ENCODE peak calls at places on chromosome 5, in nine cellular contexts. One of them, this sample, is unnamed.

GRCh38 chr5:172800088-172800551 is 29.1 kb upstream of the DUSP1 start:
- DNase-seq in gastrocnemius medialis: no peak
- DNase-seq in endothelial cell of umbilical vein: no peak
- DNase-seq in ovary: no peak
- DNase-seq in IMR-90: peak; percentile 98
- DNase-seq in heart left ventricle: peak; percentile 66
- DNase-seq in stomach: peak; percentile 58
- DNase-seq in lower leg skin: no peak
- DNase-seq in GM12891: no peak
- DNase-seq in this sample: peak; percentile 36

GRCh38 chr5:78577992-78578391 is 70.6 kb downstream of the LHFPL2 start:
- DNase-seq in gastrocnemius medialis: no peak
- DNase-seq in lower leg skin: no peak
- DNase-seq in GM12891: no peak
- DNase-seq in IMR-90: no peak
- DNase-seq in ovary: no peak
- DNase-seq in stomach: no peak
- DNase-seq in endothelial cell of umbilical vein: no peak
- DNase-seq in heart left ventricle: no peak
- DNase-seq in this sample: no peak

GRCh38 chr5:115749016-115749415 is 67.4 kb downstream of the CDO1 start:
- DNase-seq in GM12891: no peak
- DNase-seq in ovary: no peak
- DNase-seq in IMR-90: no peak
- DNase-seq in lower leg skin: no peak
- DNase-seq in heart left ventricle: no peak
- DNase-seq in stomach: no peak
- DNase-seq in gastrocnemius medialis: no peak
- DNase-seq in endothelial cell of umbilical vein: no peak
- DNase-seq in this sample: no peak

GRCh38 chr5:16313761-16314160 is 134.2 kb upstream of the MARCHF11 start:
- DNase-seq in GM12891: no peak
- DNase-seq in ovary: no peak
- DNase-seq in endothelial cell of umbilical vein: no peak
- DNase-seq in stomach: no peak
- DNase-seq in gastrocnemius medialis: no peak
- DNase-seq in lower leg skin: no peak
- DNase-seq in heart left ventricle: no peak
- DNase-seq in IMR-90: no peak
- DNase-seq in this sample: no peak

GRCh38 chr5:76145945-76146344 is 62.8 kb downstream of the SV2C start:
- DNase-seq in GM12891: no peak
- DNase-seq in ovary: no peak
- DNase-seq in stomach: no peak
- DNase-seq in gastrocnemius medialis: no peak
- DNase-seq in IMR-90: peak; percentile 1
- DNase-seq in heart left ventricle: no peak
- DNase-seq in lower leg skin: no peak
- DNase-seq in endothelial cell of umbilical vein: no peak
- DNase-seq in this sample: no peak

GRCh38 chr5:95555553-95555952 is 652 bp downstream of the ARSK start:
- DNase-seq in endothelial cell of umbilical vein: no peak
- DNase-seq in heart left ventricle: no peak
- DNase-seq in stomach: no peak
- DNase-seq in IMR-90: peak; percentile 6
- DNase-seq in lower leg skin: no peak
- DNase-seq in GM12891: no peak
- DNase-seq in gastrocnemius medialis: no peak
- DNase-seq in ovary: no peak
- DNase-seq in this sample: no peak

GRCh38 chr5:56717253-56717987 is 97.9 kb upstream of the MAP3K1 start:
- DNase-seq in endothelial cell of umbilical vein: no peak
- DNase-seq in gastrocnemius medialis: no peak
- DNase-seq in stomach: peak; percentile 31
- DNase-seq in heart left ventricle: no peak
- DNase-seq in GM12891: no peak
- DNase-seq in IMR-90: no peak
- DNase-seq in lower leg skin: peak; percentile 53
- DNase-seq in ovary: no peak
- DNase-seq in this sample: no peak

GRCh38 chr5:112529525-112529924 is 110.4 kb upstream of the EPB41L4A start:
- DNase-seq in stomach: no peak
- DNase-seq in IMR-90: no peak
- DNase-seq in gastrocnemius medialis: no peak
- DNase-seq in endothelial cell of umbilical vein: peak; percentile 46
- DNase-seq in GM12891: no peak
- DNase-seq in heart left ventricle: no peak
- DNase-seq in ovary: no peak
- DNase-seq in lower leg skin: no peak
- DNase-seq in this sample: no peak

GRCh38 chr5:136766456-136766855 is 401.1 kb upstream of the TRPC7 start:
- DNase-seq in stomach: no peak
- DNase-seq in lower leg skin: no peak
- DNase-seq in ovary: no peak
- DNase-seq in IMR-90: no peak
- DNase-seq in GM12891: no peak
- DNase-seq in endothelial cell of umbilical vein: no peak
- DNase-seq in gastrocnemius medialis: no peak
- DNase-seq in heart left ventricle: no peak
- DNase-seq in this sample: peak; percentile 28

GRCh38 chr5:147483197-147483790 is 26.6 kb downstream of the DPYSL3 start:
- DNase-seq in endothelial cell of umbilical vein: peak; percentile 55
- DNase-seq in lower leg skin: no peak
- DNase-seq in GM12891: no peak
- DNase-seq in heart left ventricle: no peak
- DNase-seq in gastrocnemius medialis: no peak
- DNase-seq in IMR-90: peak; percentile 48
- DNase-seq in ovary: no peak
- DNase-seq in stomach: no peak
- DNase-seq in this sample: no peak

GRCh38 chr5:122720347-122720746 is 54.5 kb upstream of the SNX2 start:
- DNase-seq in heart left ventricle: no peak
- DNase-seq in GM12891: no peak
- DNase-seq in IMR-90: no peak
- DNase-seq in lower leg skin: no peak
- DNase-seq in stomach: no peak
- DNase-seq in ovary: no peak
- DNase-seq in gastrocnemius medialis: no peak
- DNase-seq in endothelial cell of umbilical vein: no peak
- DNase-seq in this sample: no peak

DNA sequence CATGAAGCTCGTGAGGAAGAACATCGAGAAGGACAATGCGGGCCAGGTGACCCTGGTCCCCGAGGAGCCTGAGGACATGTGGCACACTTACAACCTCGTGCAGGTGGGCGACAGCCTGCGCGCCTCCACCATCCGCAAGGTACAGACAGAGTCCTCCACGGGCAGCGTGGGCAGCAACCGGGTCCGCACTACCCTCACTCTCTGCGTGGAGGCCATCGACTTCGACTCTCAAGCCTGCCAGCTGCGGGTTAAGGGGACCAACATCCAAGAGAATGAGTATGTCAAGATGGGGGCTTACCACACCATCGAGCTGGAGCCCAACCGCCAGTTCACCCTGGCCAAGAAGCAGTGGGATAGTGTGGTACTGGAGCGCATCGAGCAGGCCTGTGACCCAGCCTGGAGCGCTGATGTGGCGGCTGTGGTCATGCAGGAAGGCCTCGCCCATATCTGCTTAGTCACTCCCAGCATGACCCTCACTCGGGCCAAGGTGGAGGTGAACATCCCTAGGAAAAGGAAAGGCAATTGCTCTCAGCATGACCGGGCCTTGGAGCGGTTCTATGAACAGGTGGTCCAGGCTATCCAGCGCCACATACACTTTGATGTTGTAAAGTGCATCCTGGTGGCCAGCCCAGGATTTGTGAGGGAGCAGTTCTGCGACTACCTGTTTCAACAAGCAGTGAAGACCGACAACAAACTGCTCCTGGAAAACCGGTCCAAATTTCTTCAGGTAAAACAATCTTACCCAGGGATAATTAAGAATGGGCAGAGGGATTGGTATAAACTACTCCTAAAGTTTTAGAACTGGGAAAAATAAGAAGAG is 12.9 kb downstream of the ITGA1 start:
- DNase-seq in ovary: peak; percentile 66
- DNase-seq in lower leg skin: peak; percentile 49
- DNase-seq in GM12891: no peak
- DNase-seq in stomach: peak; percentile 73
- DNase-seq in gastrocnemius medialis: peak; percentile 70
- DNase-seq in heart left ventricle: peak; percentile 65
- DNase-seq in endothelial cell of umbilical vein: peak; percentile 71
- DNase-seq in IMR-90: peak; percentile 82
- DNase-seq in this sample: peak; percentile 23
- TF ChIP-seq POLR2A in ovary: no peak
- TF ChIP-seq POLR2A in lower leg skin: no peak
- TF ChIP-seq POLR2A in GM12891: no peak
- TF ChIP-seq POLR2A in stomach: no peak
- TF ChIP-seq POLR2A in gastrocnemius medialis: no peak
- TF ChIP-seq POLR2A in heart left ventricle: no peak
- TF ChIP-seq POLR2A in endothelial cell of umbilical vein: no peak
- TF ChIP-seq POLR2A in IMR-90: no peak
- TF ChIP-seq POLR2A in this sample: peak; percentile 70

GRCh38 chr5:124706041-124706440 is 40.4 kb downstream of the ZNF608 start:
- DNase-seq in gastrocnemius medialis: no peak
- DNase-seq in GM12891: no peak
- DNase-seq in ovary: no peak
- DNase-seq in stomach: no peak
- DNase-seq in heart left ventricle: no peak
- DNase-seq in IMR-90: no peak
- DNase-seq in endothelial cell of umbilical vein: no peak
- DNase-seq in lower leg skin: no peak
- DNase-seq in this sample: no peak

GRCh38 chr5:124704594-124705284 is 41.7 kb downstream of the ZNF608 start:
- DNase-seq in endothelial cell of umbilical vein: no peak
- DNase-seq in ovary: no peak
- DNase-seq in IMR-90: no peak
- DNase-seq in GM12891: no peak
- DNase-seq in gastrocnemius medialis: no peak
- DNase-seq in lower leg skin: no peak
- DNase-seq in heart left ventricle: no peak
- DNase-seq in stomach: no peak
- DNase-seq in this sample: no peak

GRCh38 chr5:124705577-124705976 is 40.9 kb downstream of the ZNF608 start:
- DNase-seq in gastrocnemius medialis: no peak
- DNase-seq in IMR-90: no peak
- DNase-seq in stomach: no peak
- DNase-seq in endothelial cell of umbilical vein: no peak
- DNase-seq in heart left ventricle: no peak
- DNase-seq in GM12891: no peak
- DNase-seq in ovary: no peak
- DNase-seq in lower leg skin: no peak
- DNase-seq in this sample: no peak

GRCh38 chr5:124707516-124707915 is 38.9 kb downstream of the ZNF608 start:
- DNase-seq in IMR-90: no peak
- DNase-seq in stomach: no peak
- DNase-seq in ovary: no peak
- DNase-seq in GM12891: no peak
- DNase-seq in gastrocnemius medialis: no peak
- DNase-seq in lower leg skin: no peak
- DNase-seq in endothelial cell of umbilical vein: no peak
- DNase-seq in heart left ventricle: no peak
- DNase-seq in this sample: no peak

GRCh38 chr5:124706729-124707361 is 39.6 kb downstream of the ZNF608 start:
- DNase-seq in stomach: peak; percentile 52
- DNase-seq in lower leg skin: no peak
- DNase-seq in IMR-90: peak; percentile 58
- DNase-seq in endothelial cell of umbilical vein: no peak
- DNase-seq in ovary: no peak
- DNase-seq in GM12891: no peak
- DNase-seq in gastrocnemius medialis: no peak
- DNase-seq in heart left ventricle: peak; percentile 70
- DNase-seq in this sample: no peak
- TF ChIP-seq POLR2A in stomach: no peak
- TF ChIP-seq POLR2A in lower leg skin: no peak
- TF ChIP-seq POLR2A in IMR-90: no peak
- TF ChIP-seq POLR2A in endothelial cell of umbilical vein: no peak
- TF ChIP-seq POLR2A in ovary: no peak
- TF ChIP-seq POLR2A in GM12891: no peak
- TF ChIP-seq POLR2A in gastrocnemius medialis: no peak
- TF ChIP-seq POLR2A in heart left ventricle: no peak
- TF ChIP-seq POLR2A in this sample: no peak

GRCh38 chr5:138464018-138464387 is 1.3 kb upstream of the EGR1 start:
- DNase-seq in lower leg skin: peak; percentile 90
- DNase-seq in gastrocnemius medialis: peak; percentile 91
- DNase-seq in ovary: peak; percentile 99
- DNase-seq in heart left ventricle: peak; percentile 97
- DNase-seq in endothelial cell of umbilical vein: peak; percentile 96
- DNase-seq in GM12891: peak; percentile 96
- DNase-seq in IMR-90: peak; percentile 93
- DNase-seq in stomach: peak; percentile 96
- DNase-seq in this sample: peak; percentile 86
- TF ChIP-seq POLR2A in lower leg skin: no peak
- TF ChIP-seq POLR2A in gastrocnemius medialis: no peak
- TF ChIP-seq POLR2A in ovary: peak; percentile 82
- TF ChIP-seq POLR2A in heart left ventricle: no peak
- TF ChIP-seq POLR2A in endothelial cell of umbilical vein: peak; percentile 68
- TF ChIP-seq POLR2A in GM12891: peak; percentile 40
- TF ChIP-seq POLR2A in IMR-90: no peak
- TF ChIP-seq POLR2A in stomach: no peak
- TF ChIP-seq POLR2A in this sample: peak; percentile 71

GRCh38 chr5:1817261-1818043 is 16.2 kb downstream of the NDUFS6 start:
- DNase-seq in heart left ventricle: no peak
- DNase-seq in ovary: peak; percentile 17
- DNase-seq in gastrocnemius medialis: no peak
- DNase-seq in IMR-90: no peak
- DNase-seq in endothelial cell of umbilical vein: no peak
- DNase-seq in GM12891: no peak
- DNase-seq in lower leg skin: no peak
- DNase-seq in stomach: no peak
- DNase-seq in this sample: no peak
- TF ChIP-seq POLR2A in heart left ventricle: no peak
- TF ChIP-seq POLR2A in ovary: no peak
- TF ChIP-seq POLR2A in gastrocnemius medialis: no peak
- TF ChIP-seq POLR2A in IMR-90: no peak
- TF ChIP-seq POLR2A in endothelial cell of umbilical vein: no peak
- TF ChIP-seq POLR2A in GM12891: no peak
- TF ChIP-seq POLR2A in lower leg skin: no peak
- TF ChIP-seq POLR2A in stomach: no peak
- TF ChIP-seq POLR2A in this sample: no peak

GRCh38 chr5:73119492-73120157 is 750 bp upstream of the TMEM171 start:
- DNase-seq in IMR-90: no peak
- DNase-seq in heart left ventricle: no peak
- DNase-seq in gastrocnemius medialis: peak; percentile 85
- DNase-seq in stomach: peak; percentile 73
- DNase-seq in ovary: no peak
- DNase-seq in lower leg skin: no peak
- DNase-seq in endothelial cell of umbilical vein: peak; percentile 4
- DNase-seq in GM12891: no peak
- DNase-seq in this sample: no peak
- TF ChIP-seq POLR2A in IMR-90: no peak
- TF ChIP-seq POLR2A in heart left ventricle: no peak
- TF ChIP-seq POLR2A in gastrocnemius medialis: no peak
- TF ChIP-seq POLR2A in stomach: no peak
- TF ChIP-seq POLR2A in ovary: no peak
- TF ChIP-seq POLR2A in lower leg skin: no peak
- TF ChIP-seq POLR2A in endothelial cell of umbilical vein: no peak
- TF ChIP-seq POLR2A in GM12891: no peak
- TF ChIP-seq POLR2A in this sample: no peak

This sample was measured in H54.